ENCODE peak calls at places on chromosomes 1 and 21, in eight cellular contexts. R is RWPE2, E is fibroblast of lung, J is GM12878, D is PC-3, Y is right lobe of liver, H is adrenal gland, T is activated B cell treated with CpG ODN at 0.5 μM for 24 hours. W is an unnamed sample.

GRCh38 chr1:42941640-42942330 is 16.9 kb downstream of the SLC2A1 start:
- DNase-seq in R (no peak), E (peak), J (no peak), D (peak), Y (no peak), H (peak), T (no peak), W (peak)

GRCh38 chr1:183443025-183443424 is 24.8 kb upstream of the NMNAT2 start:
- DNase-seq in R (no peak), E (peak), J (no peak), D (peak), Y (no peak), H (no peak), T (no peak), W (no peak)

GRCh38 chr1:100552922-100553321 is 15.0 kb downstream of the GPR88 start:
- DNase-seq in R (no peak), E (no peak), J (no peak), D (no peak), Y (no peak), H (no peak), T (no peak), W (no peak)

GRCh38 chr1:226737819-226738420 is 1.2 kb downstream of the ITPKB start:
- DNase-seq in R (no peak), E (peak), J (no peak), D (peak), Y (peak), H (peak), T (peak), W (peak)

GRCh38 chr1:157092831-157093230 is 6.8 kb downstream of the ETV3L start:
- DNase-seq in R (no peak), E (peak), J (no peak), D (no peak), Y (no peak), H (peak), T (no peak), W (peak)

GRCh38 chr1:58891347-58891746 is 107.5 kb upstream of the JUN start:
- DNase-seq in R (no peak), E (no peak), J (no peak), D (no peak), Y (no peak), H (no peak), T (no peak), W (no peak)

GRCh38 chr1:245463392-245464165 is 308.8 kb downstream of the KIF26B start:
- DNase-seq in R (no peak), E (no peak), J (no peak), D (no peak), Y (no peak), H (no peak), T (no peak), W (no peak)

GRCh38 chr1:245348626-245349025 is 193.8 kb downstream of the KIF26B start:
- DNase-seq in R (no peak), E (no peak), J (no peak), D (no peak), Y (no peak), H (no peak), T (no peak), W (no peak)

GRCh38 chr1:186792870-186793581 is 35.7 kb upstream of the PLA2G4A start:
- DNase-seq in R (no peak), E (peak), J (no peak), D (peak), Y (no peak), H (no peak), T (no peak), W (no peak)

GRCh38 chr21:18244721-18245486 is at the start of gene CHODL:
- DNase-seq in R (no peak), E (peak), J (no peak), D (no peak), Y (no peak), H (peak), T (no peak), W (peak)

GRCh38 chr1:920506-920905 is 3.2 kb upstream of the SAMD11 start:
- DNase-seq in R (no peak), E (no peak), J (no peak), D (no peak), Y (no peak), H (no peak), T (no peak), W (no peak)

GRCh38 chr1:176271572-176271971 is 64.5 kb upstream of the COP1 start:
- DNase-seq in R (no peak), E (no peak), J (no peak), D (no peak), Y (no peak), H (no peak), T (no peak), W (no peak)

GRCh38 chr1:94068096-94068830 is 52.7 kb downstream of the ABCA4 start:
- DNase-seq in R (no peak), E (peak), J (no peak), D (peak), Y (no peak), H (peak), T (no peak), W (no peak)

GRCh38 chr1:191343816-191344215 is 814.4 kb upstream of the RGS18 start:
- DNase-seq in R (no peak), E (peak), J (no peak), D (peak), Y (no peak), H (no peak), T (no peak), W (no peak)

GRCh38 chr21:20010691-20011200 is 987.5 kb upstream of the NCAM2 start:
- DNase-seq in R (no peak), E (no peak), J (no peak), D (no peak), Y (no peak), H (no peak), T (no peak), W (no peak)

GRCh38 chr1:31642897-31643296 is 1.8 kb downstream of the PEF1 start:
- DNase-seq in R (no peak), E (no peak), J (no peak), D (no peak), Y (no peak), H (no peak), T (no peak), W (no peak)

GRCh38 chr1:31640179-31640578 is 4.5 kb downstream of the PEF1 start:
- DNase-seq in R (no peak), E (no peak), J (no peak), D (no peak), Y (no peak), H (no peak), T (no peak), W (no peak)

GRCh38 chr1:31639543-31639942 is 5.1 kb downstream of the PEF1 start:
- DNase-seq in R (no peak), E (peak), J (no peak), D (no peak), Y (no peak), H (no peak), T (no peak), W (no peak)

GRCh38 chr1:31642366-31642765 is 2.3 kb downstream of the PEF1 start:
- DNase-seq in R (no peak), E (no peak), J (no peak), D (no peak), Y (no peak), H (no peak), T (no peak), W (no peak)

DNA sequence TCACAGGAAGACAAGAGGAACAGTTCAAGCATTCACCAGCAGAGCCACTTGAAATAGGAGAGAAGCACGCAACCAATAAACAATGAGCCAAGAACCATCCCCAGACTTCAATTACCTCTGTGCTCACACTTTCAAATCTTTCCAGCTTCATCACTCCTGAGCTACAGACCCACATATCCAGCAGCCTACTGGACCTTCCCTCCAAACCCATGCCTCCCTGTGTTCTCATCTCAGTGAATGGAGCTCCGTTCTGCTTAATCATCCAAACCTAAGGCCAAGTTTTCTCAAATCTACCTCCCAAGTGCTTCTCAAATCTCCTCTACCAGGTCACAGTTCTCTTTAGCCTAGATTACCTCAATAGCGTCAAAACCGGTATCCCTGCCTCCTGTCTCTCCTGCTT is 3.7 kb downstream of the PEF1 start:
- DNase-seq in R (no peak), E (no peak), J (no peak), D (no peak), Y (no peak), H (no peak), T (no peak), W (no peak)
- TF ChIP-seq CTCF in R (no peak), E (no peak), J (no peak), D (no peak), Y (no peak), H (no peak), T (no peak), W (no peak)

GRCh38 chr21:32412162-32412997 is at the start of gene EVA1C:
- DNase-seq in R (no peak), E (peak), J (no peak), D (peak), Y (peak), H (peak), T (peak), W (peak)
- TF ChIP-seq CTCF in R (peak), E (no peak), J (no peak), D (no peak), Y (no peak), H (no peak), T (no peak), W (peak)

GRCh38 chr1:173408886-173409285 is 68.2 kb upstream of the PRDX6 start:
- DNase-seq in R (no peak), E (peak), J (no peak), D (no peak), Y (no peak), H (no peak), T (no peak), W (no peak)
- TF ChIP-seq CTCF in R (no peak), E (no peak), J (peak), D (peak), Y (no peak), H (no peak), T (no peak), W (no peak)

GRCh38 chr21:39456665-39457064 is 4.9 kb downstream of the SH3BGR start:
- DNase-seq in R (no peak), E (no peak), J (no peak), D (peak), Y (no peak), H (no peak), T (no peak), W (no peak)
- TF ChIP-seq CTCF in R (no peak), E (no peak), J (peak), D (peak), Y (peak), H (no peak), T (no peak), W (no peak)

DNA sequence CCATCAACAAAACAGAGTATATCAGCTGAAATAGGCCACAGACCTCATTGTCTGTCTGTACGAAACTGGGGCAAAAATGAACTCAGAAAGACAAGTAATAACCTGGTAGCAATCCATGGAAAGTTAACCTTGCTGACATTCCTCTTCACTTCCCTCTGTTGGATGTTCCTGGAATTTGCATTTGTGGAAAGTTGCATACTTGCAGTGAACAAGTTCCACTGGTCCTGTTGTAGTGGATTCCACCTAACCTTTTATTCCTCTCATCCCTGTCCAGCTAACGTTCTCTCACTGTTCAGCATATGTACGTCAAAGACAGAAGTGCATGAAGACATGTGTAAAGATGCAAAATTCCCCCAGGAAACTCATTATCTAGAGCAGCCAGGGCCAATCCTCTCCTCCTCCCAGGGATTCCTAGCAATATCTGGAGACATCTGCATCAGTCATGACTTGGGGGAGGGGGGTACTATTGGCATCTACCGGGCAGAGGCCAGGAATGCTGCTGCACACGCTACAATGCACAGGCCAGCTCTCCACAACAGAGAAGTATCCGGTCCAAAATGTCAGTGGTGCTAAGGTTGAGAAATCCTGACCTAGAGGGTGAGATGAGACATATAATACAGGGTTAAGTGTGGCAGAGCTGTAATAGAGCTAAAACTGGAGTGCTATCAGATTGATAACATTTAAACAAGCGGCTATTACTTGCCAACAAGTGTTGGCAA is 8.2 kb downstream of the LPAR3 start:
- DNase-seq in R (no peak), E (no peak), J (no peak), D (peak), Y (no peak), H (no peak), T (no peak), W (no peak)
- TF ChIP-seq CTCF in R (no peak), E (no peak), J (no peak), D (peak), Y (no peak), H (no peak), T (no peak), W (no peak)

W was measured in upper lobe of right lung.